ENCODE peak calls at places on chromosomes 2 and 18, in six cellular contexts. Y is heart left ventricle, R is astrocyte of the spinal cord, T is neuronal stem cell, Q is HCT116, Z is GM23248. F is an unnamed sample.

GRCh38 chr2:232525199-232525598 is 761 bp upstream of the CHRND start:
- DNase-seq in Y (no peak), R (no peak), T (no peak), Q (no peak), Z (no peak), F (no peak)

GRCh38 chr2:8799004-8799403 is 38.4 kb downstream of the KIDINS220 start:
- DNase-seq in Y (no peak), R (no peak), T (no peak), Q (no peak), Z (no peak), F (no peak)

GRCh38 chr2:143390185-143390584 is 261.0 kb downstream of the ARHGAP15 start:
- DNase-seq in Y (no peak), R (no peak), T (no peak), Q (no peak), Z (no peak), F (no peak)

GRCh38 chr18:39105095-39105494 is 1539.5 kb upstream of the CELF4 start:
- DNase-seq in Y (no peak), R (no peak), T (no peak), Q (no peak), Z (no peak), F (no peak)

GRCh38 chr2:188159484-188159883 is 132.2 kb upstream of the GULP1 start:
- DNase-seq in Y (no peak), R (no peak), T (no peak), Q (no peak), Z (no peak), F (no peak)

GRCh38 chr2:161312996-161313395 is 4.8 kb downstream of the PSMD14 start:
- DNase-seq in Y (no peak), R (peak), T (no peak), Q (no peak), Z (peak), F (no peak)

GRCh38 chr2:173716458-173717052 is 248.6 kb downstream of the SP3 start:
- DNase-seq in Y (no peak), R (peak), T (no peak), Q (no peak), Z (no peak), F (no peak)

GRCh38 chr2:45494275-45494977 is 116.6 kb downstream of the SRBD1 start:
- DNase-seq in Y (no peak), R (peak), T (peak), Q (peak), Z (peak), F (peak)

GRCh38 chr2:24671230-24671629 is 122.0 kb downstream of the PTRHD1 start:
- DNase-seq in Y (no peak), R (no peak), T (no peak), Q (no peak), Z (no peak), F (no peak)

GRCh38 chr2:55134316-55134706 is 84.1 kb upstream of the RTN4 start:
- DNase-seq in Y (no peak), R (no peak), T (no peak), Q (no peak), Z (no peak), F (no peak)
- H3K4me3 ChIP-seq in Y (peak), R (no peak), T (peak), Q (no peak), Z (peak), F (no peak)

GRCh38 chr2:223725494-223725893 is 111.9 kb downstream of the AP1S3 start:
- DNase-seq in Y (peak), R (peak), T (peak), Q (peak), Z (peak), F (peak)

GRCh38 chr2:223722226-223722625 is 115.2 kb downstream of the AP1S3 start:
- DNase-seq in Y (no peak), R (no peak), T (no peak), Q (no peak), Z (no peak), F (no peak)

GRCh38 chr2:223723954-223724411 is 113.4 kb downstream of the AP1S3 start:
- DNase-seq in Y (no peak), R (no peak), T (no peak), Q (no peak), Z (no peak), F (no peak)

GRCh38 chr2:223724831-223725230 is 112.6 kb downstream of the AP1S3 start:
- DNase-seq in Y (no peak), R (peak), T (no peak), Q (no peak), Z (peak), F (no peak)

DNA sequence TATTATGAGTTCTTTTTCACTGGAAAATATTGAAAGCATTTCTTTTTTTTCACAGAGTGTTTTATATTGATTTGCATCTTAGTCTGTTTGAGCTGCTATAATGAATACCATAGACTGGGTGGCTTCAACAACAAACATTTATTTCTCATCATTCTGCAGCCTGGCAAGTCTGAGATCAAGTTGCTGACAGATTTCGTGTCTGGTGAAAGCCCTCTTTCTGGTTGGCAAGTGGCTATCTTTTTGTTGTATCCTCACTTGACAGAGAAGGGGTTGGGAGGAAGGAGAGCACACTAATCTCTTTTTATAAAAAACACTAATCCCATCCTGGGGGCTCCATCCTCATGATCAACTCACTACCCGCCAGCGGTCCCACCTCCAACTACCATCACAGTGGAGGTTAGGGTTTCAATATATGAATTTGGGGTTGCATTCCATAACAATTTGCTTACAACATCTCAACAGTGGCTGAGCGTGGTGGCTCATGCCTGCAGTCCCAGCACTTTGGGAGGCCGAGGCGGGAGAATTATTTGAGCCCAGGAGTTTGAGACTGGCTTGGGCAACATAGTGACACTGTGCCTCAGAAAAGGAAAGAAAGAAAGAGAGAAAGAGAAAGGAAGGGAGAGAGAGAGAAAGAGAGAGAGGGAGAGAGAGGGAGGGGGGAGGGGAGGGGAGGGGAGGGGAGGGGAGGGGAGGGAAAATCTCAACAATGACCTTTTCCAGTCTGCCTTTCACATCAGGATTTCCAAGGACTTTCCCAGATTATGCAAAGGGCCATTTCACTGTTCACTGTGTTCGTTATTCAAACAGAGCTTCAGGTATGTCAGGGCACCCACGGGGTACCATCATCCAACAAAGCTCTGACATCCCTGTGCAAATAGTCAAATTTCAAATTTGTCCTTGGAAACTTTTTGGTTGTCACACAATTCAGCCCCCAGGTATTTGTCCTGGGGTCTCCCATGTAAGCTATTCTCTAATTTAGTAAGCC is 111.1 kb downstream of the AP1S3 start:
- DNase-seq in Y (no peak), R (no peak), T (no peak), Q (no peak), Z (no peak), F (no peak)
- H3K4me3 ChIP-seq in Y (no peak), R (no peak), T (peak), Q (no peak), Z (no peak), F (no peak)

GRCh38 chr2:234291765-234292204 is 205.1 kb downstream of the ARL4C start:
- DNase-seq in Y (no peak), R (peak), T (no peak), Q (no peak), Z (peak), F (peak)
- H3K4me3 ChIP-seq in Y (no peak), R (no peak), T (no peak), Q (no peak), Z (no peak), F (no peak)

DNA sequence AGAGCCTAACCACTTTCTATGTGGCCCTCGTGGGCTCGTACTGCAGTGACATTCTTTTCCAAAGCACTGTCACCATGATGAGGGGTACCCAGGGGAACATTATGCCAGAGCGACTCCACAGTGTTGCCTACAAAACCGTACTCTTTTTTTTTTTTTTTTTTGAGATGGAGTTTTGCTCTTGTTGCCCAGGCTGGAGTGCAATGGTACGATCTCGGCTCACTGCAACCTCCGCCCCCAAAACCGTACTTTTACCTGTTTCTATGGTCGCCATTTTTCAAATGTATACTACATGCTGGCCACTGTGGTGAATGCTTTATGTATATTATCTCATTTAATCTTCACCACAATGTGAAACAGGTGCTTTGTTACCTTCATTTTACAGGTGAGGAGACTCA is 4.3 kb downstream of the PLEK start:
- DNase-seq in Y (no peak), R (no peak), T (no peak), Q (no peak), Z (no peak), F (no peak)
- H3K4me3 ChIP-seq in Y (no peak), R (no peak), T (no peak), Q (no peak), Z (no peak), F (no peak)

DNA sequence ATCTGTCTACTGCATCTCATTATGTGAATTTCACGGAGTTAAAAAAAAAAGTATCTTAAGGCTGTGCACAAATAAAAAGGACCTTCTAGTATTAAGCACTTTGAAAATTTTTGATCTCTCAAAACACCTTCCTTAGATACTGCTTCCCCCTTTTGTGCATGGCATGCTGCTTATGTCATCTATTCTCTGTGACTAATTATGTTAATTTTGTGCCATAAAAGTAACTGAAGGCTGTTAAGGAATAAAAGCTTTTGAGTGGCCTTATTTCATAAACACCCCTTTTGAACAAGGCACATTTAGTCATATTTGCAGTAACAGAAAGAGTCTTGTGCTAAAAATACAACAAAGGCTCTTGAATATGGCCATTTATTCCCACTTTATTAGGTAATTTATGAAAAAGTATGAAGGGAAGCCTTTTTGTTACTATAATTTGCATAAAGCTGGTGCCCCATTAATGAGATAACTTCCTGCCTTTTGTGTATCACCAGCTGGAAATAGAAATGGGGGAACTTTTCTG is 1412.0 kb upstream of the ZEB2 start:
- DNase-seq in Y (no peak), R (no peak), T (no peak), Q (no peak), Z (no peak), F (no peak)
- H3K4me3 ChIP-seq in Y (no peak), R (no peak), T (no peak), Q (no peak), Z (no peak), F (no peak)

DNA sequence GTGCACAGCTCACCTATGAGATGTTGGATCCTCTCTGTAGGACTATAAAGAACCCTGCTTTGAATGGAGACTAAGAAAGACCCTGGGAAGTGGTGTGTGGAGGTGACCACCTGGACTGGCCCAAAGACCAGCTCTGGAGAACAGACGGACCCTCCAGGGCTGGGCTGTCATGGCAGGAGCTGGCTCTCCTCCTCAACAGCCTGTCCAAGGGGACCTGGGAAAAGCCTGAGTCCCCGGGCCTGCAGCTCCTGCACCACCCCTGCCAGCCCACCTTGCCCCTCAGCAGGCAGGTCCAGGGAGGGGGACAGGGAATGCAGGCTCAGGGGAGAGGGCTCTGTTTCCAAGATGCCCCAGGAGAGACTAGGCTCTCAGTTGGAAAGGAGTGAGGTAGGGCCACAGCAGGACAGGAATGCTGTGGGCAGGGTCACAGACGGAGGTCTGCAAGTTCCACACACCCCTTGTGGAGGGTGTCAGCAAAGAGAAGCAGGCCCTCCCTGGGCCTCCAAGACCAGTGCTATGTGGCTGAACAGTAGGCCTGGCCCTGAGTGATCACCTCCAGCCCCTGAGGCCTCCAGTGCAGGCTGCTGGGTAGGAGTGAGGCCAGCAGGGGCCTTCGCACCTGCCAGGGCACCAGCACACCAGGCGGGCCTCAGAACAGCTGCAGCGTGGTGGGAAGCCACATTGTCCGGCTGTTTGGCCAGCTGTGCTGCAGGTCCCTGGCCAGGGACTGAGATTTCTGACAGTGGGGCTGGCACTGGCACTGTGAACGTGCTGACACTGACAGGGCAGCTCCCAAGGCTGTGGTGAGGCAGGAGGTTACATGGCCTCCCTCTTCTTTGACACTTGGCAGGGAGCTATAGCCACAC is 86.4 kb upstream of the OTOS start:
- DNase-seq in Y (no peak), R (no peak), T (no peak), Q (no peak), Z (no peak), F (no peak)
- H3K4me3 ChIP-seq in Y (no peak), R (no peak), T (no peak), Q (no peak), Z (no peak), F (no peak)

GRCh38 chr2:226788881-226789485 is 10.6 kb downstream of the IRS1 start:
- DNase-seq in Y (no peak), R (peak), T (no peak), Q (no peak), Z (peak), F (no peak)

GRCh38 chr2:226790006-226790405 is 9.6 kb downstream of the IRS1 start:
- DNase-seq in Y (no peak), R (no peak), T (no peak), Q (no peak), Z (peak), F (no peak)

GRCh38 chr2:226791056-226791486 is 8.5 kb downstream of the IRS1 start:
- DNase-seq in Y (peak), R (peak), T (no peak), Q (no peak), Z (peak), F (peak)

GRCh38 chr2:226791487-226792081 is 8.0 kb downstream of the IRS1 start:
- DNase-seq in Y (peak), R (peak), T (peak), Q (no peak), Z (peak), F (peak)

GRCh38 chr2:226790436-226790835 is 9.2 kb downstream of the IRS1 start:
- DNase-seq in Y (no peak), R (no peak), T (no peak), Q (no peak), Z (peak), F (no peak)
- H3K4me3 ChIP-seq in Y (peak), R (no peak), T (no peak), Q (no peak), Z (peak), F (no peak)

GRCh38 chr2:30633039-30633438 is 174.2 kb downstream of the CAPN13 start:
- DNase-seq in Y (no peak), R (no peak), T (no peak), Q (no peak), Z (no peak), F (no peak)
- H3K4me3 ChIP-seq in Y (no peak), R (no peak), T (no peak), Q (no peak), Z (no peak), F (no peak)

DNA sequence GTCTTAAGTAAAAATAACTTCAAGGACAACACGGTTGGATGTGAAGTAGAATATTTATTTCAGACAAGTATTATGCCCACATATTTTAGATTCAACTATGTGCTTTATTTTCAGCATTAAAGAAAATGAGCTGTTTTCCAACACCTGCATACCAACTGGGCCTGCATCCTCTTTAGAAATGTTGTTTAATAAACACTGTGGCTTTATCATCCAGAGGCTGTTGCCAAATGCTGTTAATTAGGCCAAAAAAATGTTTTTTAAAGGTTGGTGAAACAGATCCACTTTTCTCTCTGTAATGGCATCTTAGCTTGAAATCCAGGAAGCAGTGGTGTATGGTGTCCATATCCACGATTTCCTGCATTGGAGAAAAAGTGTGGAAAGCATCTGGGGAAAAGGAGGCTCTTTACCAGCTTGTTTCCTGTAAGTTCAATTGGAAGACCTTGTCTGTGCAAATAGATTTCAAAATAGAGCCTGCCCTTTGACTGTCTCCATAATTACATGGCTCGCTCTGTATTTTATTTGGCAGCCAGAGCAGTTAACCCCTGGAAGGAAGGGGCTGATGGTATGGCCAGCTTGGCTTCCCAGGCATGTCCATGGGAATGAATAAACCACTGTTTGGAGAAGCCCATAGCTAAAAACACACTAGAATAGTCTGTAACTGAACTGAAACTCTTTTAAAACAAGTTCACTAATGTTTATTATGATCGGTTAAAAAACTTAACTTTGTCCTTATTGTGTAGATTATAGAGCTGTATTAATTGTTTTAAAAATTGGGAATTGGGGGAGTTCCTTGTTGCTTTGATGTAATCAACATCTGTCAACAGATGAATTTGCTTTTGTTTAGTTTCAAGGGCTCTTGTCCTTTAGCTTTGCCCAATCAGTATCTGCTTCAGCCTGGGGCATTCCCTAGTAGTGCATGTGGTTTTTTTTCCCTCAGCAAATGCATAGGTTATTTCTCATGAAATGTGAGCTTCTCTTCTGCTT is 33.0 kb upstream of the DLX1 start:
- DNase-seq in Y (no peak), R (peak), T (no peak), Q (no peak), Z (no peak), F (peak)
- H3K4me3 ChIP-seq in Y (no peak), R (no peak), T (no peak), Q (no peak), Z (no peak), F (no peak)

F was measured in cardiac fibroblast.